ENCODE peak calls at places on chromosomes 12 and 14, in five cellular contexts. H is NB4, Q is lower leg skin, F is astrocyte of the spinal cord, T is neural progenitor cell. B is an unnamed sample.

GRCh38 chr12:109065853-109066193 is 13.4 kb downstream of the USP30 start:
- DNase-seq in Q (no peak), H (no peak), F (no peak), T (no peak), B (no peak)

GRCh38 chr12:64261813-64262212 is 39.7 kb upstream of the KICS2 start:
- DNase-seq in H (no peak), T (no peak), F (no peak), Q (no peak), B (no peak)

GRCh38 chr12:51132693-51133092 is 40.2 kb downstream of the TFCP2 start:
- DNase-seq in Q (no peak), H (peak; percentile 42), F (no peak), T (no peak), B (no peak)

GRCh38 chr12:94147377-94147990 is 893 bp upstream of the PLXNC1 start:
- DNase-seq in Q (no peak), H (peak; percentile 27), F (no peak), T (no peak), B (no peak)

GRCh38 chr14:78455896-78456435 is 285.8 kb downstream of the NRXN3 start:
- DNase-seq in Q (no peak), H (no peak), T (no peak), F (no peak), B (no peak)

GRCh38 chr12:48105321-48105866 is 485 bp downstream of the SENP1 start:
- DNase-seq in T (peak; percentile 14), F (no peak), Q (peak; percentile 16), H (no peak), B (no peak)

GRCh38 chr12:34402228-34402898 is 380.1 kb downstream of the ALG10 start:
- DNase-seq in F (no peak), Q (no peak), T (no peak), H (no peak), B (peak; percentile 35)

GRCh38 chr12:71476513-71476912 is 36.9 kb downstream of the LGR5 start:
- DNase-seq in Q (peak; percentile 53), H (no peak), F (peak; percentile 83), T (no peak), B (no peak)

GRCh38 chr14:34058510-34058909 is 107.6 kb upstream of the EGLN3 start:
- DNase-seq in Q (no peak), H (no peak), T (no peak), F (no peak), B (no peak)

GRCh38 chr12:59596232-59597143 is 659 bp downstream of the SLC16A7 start:
- DNase-seq in T (peak; percentile 87), F (peak; percentile 66), Q (peak; percentile 82), H (peak; percentile 84), B (peak; percentile 85)

GRCh38 chr14:26589998-26590397 is 7.8 kb downstream of the NOVA1 start:
- DNase-seq in H (no peak), F (no peak), Q (no peak), T (peak; percentile 9), B (no peak)

GRCh38 chr14:32397871-32398640 is 69.0 kb downstream of the AKAP6 start:
- DNase-seq in H (no peak), T (no peak), F (peak; percentile 72), Q (peak; percentile 15), B (no peak)

GRCh38 chr12:87801860-87802720 is 227.1 kb downstream of the C12orf50 start:
- DNase-seq in Q (no peak), H (no peak), F (peak; percentile 67), T (no peak), B (no peak)

GRCh38 chr12:52054231-52054837 is 3.1 kb downstream of the NR4A1 start:
- DNase-seq in Q (no peak), H (no peak), F (no peak), T (no peak), B (no peak)

GRCh38 chr14:100391777-100392176 is 68.6 kb downstream of the SLC25A47 start:
- DNase-seq in H (no peak), Q (no peak), T (no peak), F (no peak), B (no peak)

GRCh38 chr14:94596361-94596760 is 15.1 kb downstream of the SERPINA5 start:
- DNase-seq in F (no peak), Q (no peak), H (no peak), T (no peak), B (no peak)

GRCh38 chr12:27703720-27704452 is 6.7 kb upstream of the MRPS35 start:
- DNase-seq in H (peak; percentile 92), Q (peak; percentile 66), F (peak; percentile 89), T (peak; percentile 82), B (no peak)

GRCh38 chr14:55881577-55882241 is 236.5 kb upstream of the PELI2 start:
- DNase-seq in H (peak; percentile 5), T (no peak), Q (no peak), F (no peak), B (no peak)

GRCh38 chr12:120358412-120359158 is 10.4 kb downstream of the MSI1 start:
- DNase-seq in T (peak; percentile 57), H (no peak), Q (no peak), F (no peak), B (no peak)

GRCh38 chr12:79927772-79928474 is 7.0 kb downstream of the PPP1R12A start:
- DNase-seq in H (peak; percentile 79), F (no peak), T (no peak), Q (no peak), B (no peak)

GRCh38 chr14:51328942-51329350 is 88.9 kb downstream of the TMX1 start:
- DNase-seq in F (no peak), Q (no peak), T (no peak), H (no peak), B (peak; percentile 29)

GRCh38 chr14:51328089-51328941 is 88.3 kb downstream of the TMX1 start:
- DNase-seq in T (no peak), Q (no peak), F (peak; percentile 85), H (no peak), B (peak; percentile 21)

GRCh38 chr14:51323492-51323891 is 83.4 kb downstream of the TMX1 start:
- DNase-seq in T (no peak), H (no peak), Q (no peak), F (no peak), B (no peak)

GRCh38 chr14:51331651-51332367 is 91.8 kb downstream of the TMX1 start:
- DNase-seq in T (no peak), F (no peak), H (no peak), Q (no peak), B (no peak)

DNA sequence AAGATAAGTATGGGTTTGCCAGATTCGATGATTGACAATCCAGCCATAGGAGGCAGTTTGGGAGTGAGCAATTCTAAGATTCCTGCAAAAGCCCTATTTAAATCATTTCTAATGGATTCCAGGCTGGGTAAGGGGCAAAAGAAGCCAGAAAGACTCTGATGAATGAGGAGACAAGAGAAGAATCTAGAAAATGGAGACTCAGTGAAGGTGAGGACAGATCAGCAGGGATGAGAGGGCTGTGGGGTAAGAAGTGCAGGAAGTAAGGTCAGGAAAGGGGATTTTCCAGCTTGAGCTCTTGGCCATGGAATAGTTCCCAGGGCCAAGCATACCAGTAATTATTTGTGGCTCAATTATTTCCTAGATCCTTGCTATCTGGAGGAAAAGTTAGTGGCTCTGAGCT is 87.3 kb downstream of the TMX1 start:
- DNase-seq in T (no peak), Q (no peak), F (no peak), H (no peak), B (no peak)
- H3K4me3 ChIP-seq in T (no peak overlapping the region), Q (no peak overlapping the region), F (no peak overlapping the region), H (no peak overlapping the region), B (no peak overlapping the region)

GRCh38 chr14:20631821-20632389 is 9.6 kb downstream of the OR6S1 start:
- DNase-seq in H (peak; percentile 60), F (peak; percentile 61), T (peak; percentile 71), Q (no peak), B (peak; percentile 77)
- H3K4me3 ChIP-seq in H (peak overlapping the region; percentile 72), F (peak overlapping the region; percentile 30), T (peak overlapping the region; percentile 61), Q (no peak overlapping the region), B (peak overlapping the region; percentile 49)

GRCh38 chr14:63513756-63514155 is 29.4 kb downstream of the PPP2R5E start:
- DNase-seq in Q (no peak), T (no peak), H (no peak), F (no peak), B (no peak)
- H3K4me3 ChIP-seq in Q (no peak overlapping the region), T (no peak overlapping the region), H (no peak overlapping the region), F (no peak overlapping the region), B (no peak overlapping the region)

GRCh38 chr14:36667679-36668078 is 6.0 kb downstream of the PAX9 start:
- DNase-seq in Q (no peak), T (no peak), H (no peak), F (no peak), B (no peak)

GRCh38 chr14:36663404-36664321 is 2.0 kb downstream of the PAX9 start:
- DNase-seq in H (no peak), Q (no peak), F (no peak), T (peak; percentile 72), B (peak; percentile 68)

GRCh38 chr14:36664322-36665193 is 2.9 kb downstream of the PAX9 start:
- DNase-seq in Q (no peak), H (no peak), T (no peak), F (no peak), B (no peak)

GRCh38 chr14:36666416-36667206 is 5.0 kb downstream of the PAX9 start:
- DNase-seq in H (no peak), F (no peak), Q (no peak), T (peak; percentile 75), B (no peak)

DNA sequence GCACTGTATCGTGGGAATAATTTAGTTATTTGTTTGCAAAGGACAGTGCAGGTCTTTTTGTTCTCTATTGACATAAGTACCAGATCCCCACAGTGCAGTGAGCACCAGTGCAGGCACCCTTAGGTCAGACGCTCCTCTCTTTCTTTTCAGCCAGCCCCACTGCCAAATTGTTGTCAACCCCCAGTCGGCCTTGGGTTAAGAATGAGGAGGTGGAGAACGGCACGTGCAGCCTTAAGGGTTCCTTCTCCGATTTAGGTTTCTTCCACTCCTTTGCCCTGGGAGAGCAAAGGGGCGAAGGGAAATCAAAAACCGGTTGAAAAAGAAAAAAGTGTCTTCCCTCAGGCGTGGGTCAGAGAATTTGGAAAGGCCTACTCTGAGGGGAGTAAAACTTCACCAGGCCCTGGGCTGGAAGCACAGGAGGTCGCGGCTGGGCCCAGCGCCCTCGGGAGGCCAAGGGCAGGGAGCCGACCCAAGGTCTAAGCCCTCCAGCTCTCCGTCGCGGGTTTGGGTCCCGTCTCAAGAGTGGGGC is 4.3 kb downstream of the PAX9 start:
- DNase-seq in F (no peak), T (no peak), H (no peak), Q (no peak), B (no peak)
- H3K4me3 ChIP-seq in F (no peak overlapping the region), T (peak overlapping the region; percentile 42), H (no peak overlapping the region), Q (no peak overlapping the region), B (peak overlapping the region; percentile 42)

DNA sequence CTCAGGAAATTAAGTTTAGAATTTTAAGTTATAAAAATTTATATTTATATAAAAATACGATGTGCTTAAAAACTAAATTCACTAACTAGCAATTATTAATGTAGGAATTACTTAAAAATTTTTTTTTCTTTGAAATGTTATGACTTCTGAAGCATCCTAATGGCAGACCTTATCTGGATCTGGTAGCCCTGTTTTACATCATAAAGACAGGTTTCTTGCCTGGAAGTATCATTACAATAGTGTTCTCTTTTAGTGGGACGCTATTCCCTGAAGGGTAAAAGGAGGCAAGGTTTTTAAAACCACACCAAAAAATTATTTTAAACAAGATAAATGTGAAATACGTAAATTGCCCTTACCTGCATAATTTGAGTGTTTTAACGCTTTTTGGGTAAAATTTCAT is 2.1 kb downstream of the WDR20 start:
- DNase-seq in Q (no peak), T (no peak), F (no peak), H (no peak), B (no peak)
- H3K4me3 ChIP-seq in Q (no peak overlapping the region), T (peak overlapping the region; percentile 91), F (no peak overlapping the region), H (peak overlapping the region; percentile 73), B (peak overlapping the region; percentile 86)

GRCh38 chr12:123762715-123763052 is 583 bp downstream of the DNAH10 start:
- DNase-seq in H (no peak), Q (no peak), F (no peak), T (no peak), B (no peak)
- H3K4me3 ChIP-seq in H (no peak overlapping the region), Q (peak overlapping the region; percentile 6), F (no peak overlapping the region), T (peak overlapping the region; percentile 61), B (peak overlapping the region; percentile 40)

GRCh38 chr14:64983439-64984310 is 3.0 kb upstream of the FNTB start:
- DNase-seq in H (peak; percentile 75), F (peak; percentile 72), T (peak; percentile 58), Q (no peak), B (no peak)
- H3K4me3 ChIP-seq in H (peak overlapping the region; percentile 16), F (peak overlapping the region; percentile 17), T (peak overlapping the region; percentile 38), Q (no peak overlapping the region), B (peak overlapping the region; percentile 8)

B was measured in psoas muscle.